ENCODE peak calls at places on chromosomes 16 and 17, in four cellular contexts. F is MCF 10A, X is lower leg skin, C is progenitor cell of endocrine pancreas. H is an unnamed sample.
A peak's percentile ranks its signal among the peaks of the same experiment; 100 is the strongest.

GRCh38 chr16:49411121-49411970 is 37.7 kb downstream of the C16orf78 start:
- DNase-seq in F (no peak), X (peak; percentile 80), C (no peak), H (no peak)

GRCh38 chr16:19744670-19745069 is 26.6 kb downstream of the IQCK start:
- DNase-seq in F (no peak), X (no peak), C (no peak), H (no peak)

GRCh38 chr17:17876959-17877547 is 40.3 kb upstream of the SREBF1 start:
- DNase-seq in F (no peak), X (no peak), C (no peak), H (no peak)

GRCh38 chr17:9151091-9151490 is 129.8 kb downstream of the NTN1 start:
- DNase-seq in F (no peak), X (no peak), C (no peak), H (no peak)

GRCh38 chr17:35750526-35751395 is 2.3 kb downstream of the GAS2L2 start:
- DNase-seq in F (peak; percentile 46), X (no peak), C (no peak), H (no peak)

GRCh38 chr17:58113947-58114346 is 30.7 kb downstream of the DYNLL2 start:
- DNase-seq in F (no peak), X (no peak), C (no peak), H (no peak)

GRCh38 chr17:16215965-16216316 is 607 bp upstream of the NCOR1 start:
- DNase-seq in F (no peak), X (peak; percentile 87), C (no peak), H (no peak)

GRCh38 chr16:4660454-4661007 is 32.8 kb upstream of the NUDT16L1 start:
- DNase-seq in F (no peak), X (no peak), C (no peak), H (no peak)

GRCh38 chr16:83344014-83344413 is 463.8 kb upstream of the HSBP1 start:
- DNase-seq in F (peak; percentile 88), X (no peak), C (no peak), H (no peak)

GRCh38 chr16:11570258-11570657 is 16.5 kb downstream of the LITAF start:
- DNase-seq in F (no peak), X (no peak), C (no peak), H (no peak)

GRCh38 chr16:17633146-17633966 is 162.6 kb upstream of the XYLT1 start:
- DNase-seq in F (peak; percentile 1), X (no peak), C (no peak), H (no peak)

GRCh38 chr16:22757202-22757601 is 56.8 kb upstream of the HS3ST2 start:
- DNase-seq in F (no peak), X (no peak), C (no peak), H (no peak)

GRCh38 chr16:80733366-80733901 is 71.0 kb downstream of the CDYL2 start:
- DNase-seq in F (peak; percentile 10), X (no peak), C (no peak), H (no peak)

GRCh38 chr16:72099377-72099818 is 5.8 kb downstream of the DHX38 start:
- DNase-seq in F (peak; percentile 61), X (no peak), C (peak; percentile 39), H (peak; percentile 44)

DNA sequence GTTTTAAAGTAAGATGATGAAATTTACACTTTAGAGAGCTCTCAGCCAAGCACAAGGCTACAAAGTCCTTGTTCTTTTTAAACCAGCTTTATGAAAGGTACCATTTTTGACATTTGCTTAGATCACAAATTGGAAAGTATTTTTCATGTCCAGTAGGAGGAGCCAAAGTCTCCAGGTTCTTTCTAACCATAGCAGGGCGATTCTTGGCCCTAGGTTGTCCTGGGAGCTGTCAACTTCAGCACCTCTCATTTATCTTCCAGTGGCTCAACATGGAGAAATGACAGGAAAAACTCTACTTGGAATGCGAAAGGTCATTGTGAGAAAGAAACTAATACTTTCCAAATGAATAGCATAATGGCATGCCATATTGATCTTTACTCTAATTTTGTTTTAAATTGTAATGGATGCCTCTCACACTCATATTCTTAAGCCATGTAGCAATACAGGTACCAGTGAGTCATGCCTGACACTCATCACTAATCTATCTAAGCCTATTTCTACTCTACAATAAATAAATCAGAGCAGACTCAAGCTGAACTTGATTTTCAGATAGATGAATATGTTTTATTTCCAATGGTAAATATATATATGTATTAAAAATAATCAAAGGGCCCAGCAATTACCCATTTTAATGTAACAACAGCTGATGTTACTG is 919.1 kb upstream of the EEF2KMT start:
- DNase-seq in F (no peak), X (no peak), C (no peak), H (no peak)
- TF ChIP-seq CTCF in F (no peak), X (no peak), C (peak; percentile 74), H (peak; percentile 43)

DNA sequence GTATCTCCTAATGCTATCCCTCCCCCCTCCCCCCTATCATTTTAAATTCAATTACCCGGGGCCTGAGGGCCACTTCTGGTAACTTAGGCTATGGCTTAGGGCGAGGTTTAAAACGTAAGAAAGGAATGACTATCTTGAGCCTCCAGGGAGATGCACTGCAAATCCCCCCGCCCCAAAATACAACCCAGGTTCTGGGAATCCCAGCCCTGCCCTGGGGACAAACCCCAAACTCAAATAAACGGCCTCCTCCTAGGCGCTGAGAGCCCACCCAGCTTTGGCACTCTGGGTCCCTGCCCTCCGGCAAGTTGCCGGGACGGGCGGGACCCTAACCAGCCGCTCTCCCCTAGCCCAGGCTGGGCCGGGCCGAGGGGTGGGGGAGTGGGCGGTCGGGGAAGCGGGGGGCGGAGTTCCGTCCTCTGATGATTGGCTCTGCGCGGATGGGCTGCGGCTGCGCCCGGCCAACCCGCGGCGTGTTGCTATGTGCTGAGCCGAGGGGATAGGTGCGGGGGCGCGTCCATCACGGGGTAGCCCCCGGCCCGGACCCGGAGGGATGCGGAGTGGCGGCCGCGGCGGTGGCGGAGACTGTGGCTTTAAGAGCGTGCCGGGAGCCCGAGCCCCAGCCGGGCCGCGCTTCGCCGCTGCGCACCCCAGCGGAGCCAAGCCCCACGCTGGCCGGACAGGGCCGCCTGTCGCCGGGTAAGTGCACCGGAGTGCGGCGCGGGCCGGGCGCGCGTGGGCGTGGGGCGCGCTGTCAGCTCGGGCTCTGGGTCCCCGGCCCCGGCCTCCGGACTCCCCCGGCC is at the start of gene YPEL2:
- DNase-seq in F (peak; percentile 86), X (peak; percentile 99), C (peak; percentile 96), H (peak; percentile 88)
- TF ChIP-seq CTCF in F (no peak), X (no peak), C (no peak), H (no peak)

DNA sequence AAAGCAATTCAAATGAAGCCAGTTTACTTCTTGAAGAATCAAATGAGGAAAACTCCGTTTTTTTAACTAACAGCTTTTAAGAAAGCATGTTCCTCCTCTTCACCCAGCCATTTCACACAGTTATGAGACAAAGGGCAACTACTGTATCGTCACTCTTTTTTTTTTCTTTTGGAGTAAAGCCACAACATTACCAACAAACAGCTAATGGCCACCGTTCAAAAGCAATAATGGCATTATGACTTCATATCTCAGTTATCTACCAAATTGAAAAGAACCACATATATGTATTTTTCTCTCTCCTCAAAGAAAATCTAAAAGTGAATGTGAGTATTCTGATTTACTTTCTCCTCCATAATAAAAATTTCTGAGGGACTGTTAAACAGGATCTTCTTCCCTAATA is 14.5 kb downstream of the GRB2 start:
- DNase-seq in F (no peak), X (no peak), C (no peak), H (no peak)
- TF ChIP-seq CTCF in F (no peak), X (no peak), C (no peak), H (no peak)

DNA sequence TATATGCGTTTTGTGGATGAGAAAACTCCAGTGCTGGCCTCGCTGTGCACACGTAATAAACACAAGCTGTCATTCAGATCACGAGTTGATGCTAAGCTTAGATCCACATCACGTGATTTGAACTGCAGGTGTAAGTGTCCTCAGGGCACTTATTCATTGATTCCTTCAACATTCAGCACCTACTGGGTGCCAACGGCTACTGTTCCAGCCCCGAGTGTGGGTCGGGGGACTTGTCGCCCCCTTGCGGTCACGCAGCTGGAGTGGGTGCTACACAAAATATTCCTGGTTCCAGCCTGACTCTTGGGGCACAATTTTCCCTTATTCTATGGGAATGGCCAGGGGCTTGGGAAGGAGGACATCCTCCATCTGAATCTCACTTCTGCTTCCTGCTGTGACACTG is 29.9 kb upstream of the GINS2 start:
- DNase-seq in F (peak; percentile 31), X (no peak), C (no peak), H (no peak)
- TF ChIP-seq CTCF in F (peak; percentile 41), X (no peak), C (peak; percentile 55), H (peak; percentile 44)

GRCh38 chr16:84925773-84926372 is 85.5 kb downstream of the ZDHHC7 start:
- DNase-seq in F (no peak), X (no peak), C (no peak), H (no peak)
- TF ChIP-seq CTCF in F (no peak), X (no peak), C (no peak), H (no peak)

H was measured in D721Med.